ENCODE peak calls at places on chromosome 10, in six cellular contexts. W is memory B cell; T is CD8-positive, alpha-beta memory T cell; Q is HFFc6; R is nephron progenitor cell; F is AG04450. A is an unnamed sample.

GRCh38 chr10:12322583-12323131 is 26.7 kb upstream of the CAMK1D start:
- DNase-seq in W (no peak), T (no peak), Q (no peak), R (no peak), F (no peak), A (no peak)

GRCh38 chr10:117804470-117805011 is 242.2 kb downstream of the RAB11FIP2 start:
- DNase-seq in W (no peak), T (no peak), Q (no peak), R (peak; percentile 15), F (no peak), A (no peak)

GRCh38 chr10:24723386-24723787 is 300 bp downstream of the ARHGAP21 start:
- DNase-seq in W (peak; percentile 6), T (peak; percentile 55), Q (peak; percentile 23), R (peak; percentile 67), F (no peak), A (no peak)

GRCh38 chr10:121070257-121070656 is 219.1 kb downstream of the WDR11 start:
- DNase-seq in W (no peak), T (no peak), Q (no peak), R (no peak), F (no peak), A (no peak)

GRCh38 chr10:104197364-104197763 is 34.8 kb downstream of the CFAP43 start:
- DNase-seq in W (no peak), T (no peak), Q (no peak), R (no peak), F (no peak), A (no peak)

GRCh38 chr10:116817780-116818343 is 31.4 kb upstream of the ENO4 start:
- DNase-seq in W (no peak), T (no peak), Q (no peak), R (no peak), F (no peak), A (no peak)

GRCh38 chr10:70528726-70529362 is 50.3 kb downstream of the PALD1 start:
- DNase-seq in W (no peak), T (no peak), Q (peak; percentile 45), R (no peak), F (no peak), A (no peak)

GRCh38 chr10:69037489-69037888 is 48.9 kb downstream of the KIFBP start:
- DNase-seq in W (no peak), T (no peak), Q (no peak), R (no peak), F (no peak), A (no peak)

GRCh38 chr10:98881789-98882188 is 353.9 kb downstream of the HPSE2 start:
- DNase-seq in W (no peak), T (no peak), Q (no peak), R (no peak), F (no peak), A (no peak)

GRCh38 chr10:31583358-31583757 is 264.3 kb downstream of the ZEB1 start:
- DNase-seq in W (no peak), T (no peak), Q (no peak), R (no peak), F (no peak), A (no peak)

GRCh38 chr10:34022195-34022594 is 687.7 kb upstream of the NRP1 start:
- DNase-seq in W (no peak), T (no peak), Q (no peak), R (no peak), F (no peak), A (no peak)

GRCh38 chr10:131726967-131727366 is 173.8 kb upstream of the PPP2R2D start:
- DNase-seq in W (no peak), T (no peak), Q (no peak), R (no peak), F (no peak), A (no peak)

GRCh38 chr10:28179490-28180099 is 123.3 kb downstream of the MPP7 start:
- DNase-seq in W (peak; percentile 30), T (no peak), Q (peak; percentile 64), R (peak; percentile 40), F (peak; percentile 41), A (peak; percentile 28)

GRCh38 chr10:31479752-31480151 is 160.7 kb downstream of the ZEB1 start:
- DNase-seq in W (no peak), T (no peak), Q (no peak), R (no peak), F (no peak), A (no peak)

GRCh38 chr10:25753776-25754175 is 180.3 kb upstream of the MYO3A start:
- DNase-seq in W (no peak), T (no peak), Q (no peak), R (no peak), F (no peak), A (no peak)

GRCh38 chr10:102422586-102423129 is 2.0 kb downstream of the FBXL15 start:
- DNase-seq in W (no peak), T (peak; percentile 66), Q (peak; percentile 62), R (peak; percentile 76), F (no peak), A (no peak)

GRCh38 chr10:23197416-23197861 is 5.3 kb downstream of the PTF1A start:
- DNase-seq in W (no peak), T (no peak), Q (no peak), R (no peak), F (no peak), A (no peak)

GRCh38 chr10:45585131-45585530 is 87.4 kb downstream of the ZFAND4 start:
- DNase-seq in W (no peak), T (no peak), Q (no peak), R (no peak), F (no peak), A (no peak)

GRCh38 chr10:35910234-35910633 is 268.1 kb upstream of the FZD8 start:
- DNase-seq in W (no peak), T (no peak), Q (peak; percentile 81), R (no peak), F (peak; percentile 76), A (no peak)

GRCh38 chr10:119541459-119542356 is 811 bp downstream of the RGS10 start:
- DNase-seq in W (peak; percentile 18), T (peak; percentile 59), Q (no peak), R (no peak), F (no peak), A (no peak)

A was measured in smooth muscle cell of the brain vasculature.